ENCODE peak calls at places on chromosomes 16 and 17, in four cellular contexts. Q is IMR-90, Z is H9, G is H1. H is an unnamed sample.
A peak's percentile ranks its signal among the peaks of the same experiment; 100 is the strongest.

GRCh38 chr16:27080870-27081269 is 14.1 kb downstream of the C16orf82 start:
- DNase-seq in Q (no peak), Z (peak; percentile 72), G (no peak), H (peak; percentile 88)

GRCh38 chr17:56505154-56505756 is 88.2 kb upstream of the NOG start:
- DNase-seq in Q (no peak), Z (no peak), G (no peak), H (no peak)

GRCh38 chr17:31499771-31500554 is 108.5 kb downstream of the RAB11FIP4 start:
- DNase-seq in Q (peak; percentile 22), Z (peak; percentile 62), G (peak; percentile 58), H (peak; percentile 55)

GRCh38 chr17:28726912-28727726 is 1.1 kb upstream of the TLCD1 start:
- DNase-seq in Q (peak; percentile 90), Z (peak; percentile 99), G (peak; percentile 98), H (peak; percentile 99)

GRCh38 chr16:61263400-61263799 is 772.8 kb downstream of the CDH8 start:
- DNase-seq in Q (no peak), Z (peak; percentile 23), G (no peak), H (peak; percentile 12)

GRCh38 chr16:47046726-47047602 is 73.5 kb upstream of the DNAJA2 start:
- DNase-seq in Q (no peak), Z (no peak), G (no peak), H (no peak)

GRCh38 chr17:979539-980405 is at the start of gene NXN:
- DNase-seq in Q (peak; percentile 65), Z (peak; percentile 91), G (peak; percentile 98), H (peak; percentile 87)

GRCh38 chr16:12646490-12647274 is 157.0 kb downstream of the CPPED1 start:
- DNase-seq in Q (no peak), Z (no peak), G (no peak), H (peak; percentile 75)

GRCh38 chr16:1612320-1613111 is at the start of gene CRAMP1:
- DNase-seq in Q (no peak), Z (no peak), G (no peak), H (peak; percentile 33)

GRCh38 chr17:1398028-1398427 is 2.0 kb downstream of the YWHAE start:
- DNase-seq in Q (peak; percentile 54), Z (no peak), G (no peak), H (no peak)

GRCh38 chr16:8721693-8722348 is 47.4 kb downstream of the ABAT start:
- DNase-seq in Q (no peak), Z (no peak), G (no peak), H (no peak)

GRCh38 chr17:46979023-46979870 is at the start of gene RPRML:
- DNase-seq in Q (no peak), Z (peak; percentile 77), G (peak; percentile 77), H (peak; percentile 42)

DNA sequence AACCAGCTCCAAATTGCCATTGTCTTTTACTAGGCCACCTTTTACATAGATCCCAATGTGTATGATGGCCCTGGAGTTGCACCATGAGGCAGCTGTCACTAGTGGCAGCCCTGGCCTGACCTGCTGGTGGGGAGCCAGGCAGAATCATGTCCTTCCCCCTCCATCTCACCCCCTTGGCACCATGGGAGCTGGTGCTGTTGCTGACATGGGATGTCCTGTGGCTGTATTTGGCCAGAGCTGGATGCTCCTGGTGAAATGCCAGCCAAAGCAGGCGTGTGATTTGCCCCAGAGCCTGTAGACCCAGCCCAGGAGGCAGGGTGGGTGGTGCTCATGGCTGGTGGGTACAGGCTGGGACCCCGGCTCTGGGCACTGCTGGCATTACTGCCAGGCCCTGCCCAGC is 18.6 kb downstream of the SLC12A3 start:
- DNase-seq in Q (no peak), Z (no peak), G (no peak), H (no peak)
- H2BK15ac ChIP-seq in Q (no peak overlapping the region), Z (no peak overlapping the region), G (no peak overlapping the region), H (no peak overlapping the region)

GRCh38 chr16:263944-264343 is 11.8 kb downstream of the RGS11 start:
- DNase-seq in Q (no peak), Z (no peak), G (no peak), H (no peak)
- H3K23ac ChIP-seq in Q (no peak overlapping the region), Z (no peak overlapping the region), G (no peak overlapping the region), H (no peak overlapping the region)

DNA sequence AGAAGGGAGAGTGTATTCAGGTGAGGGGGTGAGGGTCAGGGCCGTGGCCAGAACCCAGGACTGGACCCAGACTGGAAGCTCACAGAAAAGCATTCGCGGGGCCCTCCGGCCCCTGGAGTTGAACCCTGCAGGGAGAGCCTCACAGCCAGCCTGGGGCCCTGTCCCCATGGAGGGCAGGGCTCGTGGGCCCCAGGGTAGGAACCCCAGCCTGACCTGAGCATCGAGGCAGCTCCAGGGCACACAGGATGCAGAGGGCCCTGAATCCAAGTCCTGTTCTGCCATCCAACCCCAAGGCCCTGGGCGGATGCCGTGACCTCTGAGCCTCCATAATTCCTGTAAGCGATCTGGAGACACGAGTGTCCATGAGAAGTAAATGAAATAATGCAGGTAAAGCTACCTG is 79.1 kb downstream of the MGAT5B start:
- DNase-seq in Q (no peak), Z (no peak), G (no peak), H (no peak)
- H4K5ac ChIP-seq in Q (no peak overlapping the region), Z (no peak overlapping the region), G (no peak overlapping the region), H (no peak overlapping the region)

GRCh38 chr17:48571024-48571818 is 6.9 kb downstream of the HOXB4 start:
- DNase-seq in Q (peak; percentile 71), Z (peak; percentile 65), G (no peak), H (no peak)

GRCh38 chr17:48571826-48572417 is 6.2 kb downstream of the HOXB4 start:
- DNase-seq in Q (no peak), Z (no peak), G (no peak), H (no peak)

GRCh38 chr17:48569676-48570324 is 8.3 kb downstream of the HOXB4 start:
- DNase-seq in Q (peak; percentile 55), Z (no peak), G (no peak), H (no peak)

GRCh38 chr17:48568499-48569259 is 9.5 kb downstream of the HOXB4 start:
- DNase-seq in Q (peak; percentile 66), Z (no peak), G (no peak), H (no peak)

DNA sequence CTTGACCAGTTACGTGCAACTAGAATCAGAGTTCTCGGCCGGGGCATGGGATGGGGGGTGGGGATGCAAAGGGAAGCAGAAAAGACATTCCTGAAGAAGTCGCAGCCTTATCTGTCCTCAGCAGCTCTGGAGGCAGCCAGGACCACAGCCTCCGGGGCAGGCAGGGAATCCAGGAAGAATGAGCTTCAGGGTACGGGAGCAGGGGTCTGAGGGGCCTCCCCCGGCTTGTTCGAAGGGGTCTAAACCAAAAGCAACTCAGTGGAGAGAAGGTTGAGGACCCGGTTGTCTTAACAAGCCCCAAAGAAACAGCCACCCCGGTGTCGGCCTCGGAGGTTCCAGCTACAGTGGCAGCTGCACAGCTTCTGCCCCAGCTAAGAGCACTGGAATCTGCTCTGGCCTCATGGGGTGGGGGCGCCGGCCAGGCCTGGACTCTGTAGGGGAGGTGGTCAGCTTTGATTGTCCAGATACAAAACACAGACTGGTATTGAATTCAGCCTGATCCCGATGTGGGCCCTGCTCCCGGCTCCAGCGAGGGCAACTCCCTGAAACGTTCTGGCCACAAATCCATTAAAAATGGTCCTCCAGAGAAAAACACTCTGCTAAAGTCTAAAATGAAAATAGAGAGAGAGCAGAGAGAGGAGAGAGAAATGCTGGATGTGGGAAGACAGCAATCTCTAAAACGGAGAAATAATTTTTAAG is 7.7 kb downstream of the HOXB4 start:
- DNase-seq in Q (peak; percentile 63), Z (peak; percentile 69), G (no peak), H (peak; percentile 90)
- H2BK15ac ChIP-seq in Q (peak overlapping the region; percentile 75), Z (no peak overlapping the region), G (no peak overlapping the region), H (no peak overlapping the region)

DNA sequence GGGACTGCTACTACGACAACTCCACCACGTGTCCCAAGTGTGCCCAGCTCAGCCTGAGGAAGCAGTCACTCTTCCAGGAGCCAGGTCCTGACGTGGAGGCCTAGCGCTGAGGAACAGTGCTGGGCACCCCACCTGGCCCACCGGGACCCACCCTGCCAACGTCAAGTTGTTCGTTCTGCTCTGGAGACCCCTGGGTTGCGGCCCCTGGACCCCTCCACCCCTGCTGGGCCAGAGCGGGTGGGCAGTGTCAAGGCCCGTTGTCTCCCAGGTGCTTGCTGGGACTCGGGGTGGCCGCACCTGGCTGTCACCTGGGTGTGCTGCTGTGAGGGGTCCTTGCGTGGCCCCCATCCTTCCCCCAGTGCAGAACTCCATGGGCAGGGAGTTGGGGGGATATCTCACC is 34.4 kb downstream of the CDRT15L2 start:
- DNase-seq in Q (no peak), Z (no peak), G (no peak), H (no peak)
- H3K23ac ChIP-seq in Q (no peak overlapping the region), Z (no peak overlapping the region), G (no peak overlapping the region), H (no peak overlapping the region)

GRCh38 chr16:23357761-23358290 is 55.7 kb downstream of the SCNN1B start:
- DNase-seq in Q (no peak), Z (no peak), G (no peak), H (no peak)
- H4K5ac ChIP-seq in Q (no peak overlapping the region), Z (no peak overlapping the region), G (no peak overlapping the region), H (no peak overlapping the region)

GRCh38 chr17:80961516-80961915 is 30.1 kb upstream of the CHMP6 start:
- DNase-seq in Q (no peak), Z (no peak), G (no peak), H (no peak)

GRCh38 chr17:80961931-80962330 is 29.7 kb upstream of the CHMP6 start:
- DNase-seq in Q (no peak), Z (no peak), G (no peak), H (no peak)

GRCh38 chr17:80960797-80961452 is 30.7 kb upstream of the CHMP6 start:
- DNase-seq in Q (no peak), Z (no peak), G (no peak), H (no peak)

GRCh38 chr17:80959330-80960036 is 32.2 kb upstream of the CHMP6 start:
- DNase-seq in Q (peak; percentile 48), Z (no peak), G (no peak), H (no peak)

GRCh38 chr17:80960037-80960796 is 31.4 kb upstream of the CHMP6 start:
- DNase-seq in Q (no peak), Z (no peak), G (no peak), H (no peak)
- H2BK15ac ChIP-seq in Q (peak overlapping the region; percentile 52), Z (no peak overlapping the region), G (no peak overlapping the region), H (no peak overlapping the region)

DNA sequence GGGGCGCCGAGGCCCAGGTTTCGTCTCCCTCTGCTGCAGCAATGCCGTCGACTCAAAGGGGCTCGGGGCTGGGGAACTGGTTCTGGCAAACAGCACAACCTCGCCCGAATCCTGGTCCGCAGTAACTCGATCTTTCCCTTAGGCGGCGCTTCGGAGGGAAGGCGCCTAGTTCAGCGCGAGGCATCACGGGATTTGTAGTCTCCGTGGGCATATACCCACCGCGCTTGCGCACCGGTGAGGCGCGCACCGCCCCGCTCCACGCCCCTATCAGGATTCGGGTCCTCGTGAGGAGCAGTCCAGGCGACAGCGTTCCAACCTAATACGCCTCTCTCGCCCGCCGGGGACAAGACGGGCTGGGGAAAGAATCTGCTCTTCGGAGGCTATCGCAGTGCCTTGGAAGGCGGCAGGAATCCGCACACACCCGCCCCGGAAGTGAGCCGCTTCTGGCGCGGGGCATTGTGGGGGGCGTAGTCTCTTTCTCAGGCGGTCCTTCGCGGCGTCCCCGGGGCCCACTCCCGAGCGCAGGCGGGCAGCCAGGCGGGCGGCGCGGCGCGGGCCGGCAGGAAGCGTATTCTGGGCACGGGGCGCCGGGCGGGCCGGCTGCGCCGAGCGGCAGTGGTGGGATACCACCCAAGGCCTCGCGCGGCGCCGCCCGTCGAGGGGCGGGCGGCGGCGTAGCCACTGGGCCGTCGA is at the start of gene THAP11:
- DNase-seq in Q (peak; percentile 92), Z (peak; percentile 97), G (peak; percentile 97), H (peak; percentile 98)
- H3K23ac ChIP-seq in Q (peak within 1 kb of the TSS; percentile 100), Z (no peak within 1 kb of the TSS), G (no peak within 1 kb of the TSS), H (no peak within 1 kb of the TSS)

GRCh38 chr16:30758988-30759461 is 2.8 kb downstream of the CFAP119 start:
- DNase-seq in Q (no peak), Z (no peak), G (no peak), H (no peak)
- H4K5ac ChIP-seq in Q (no peak overlapping the region), Z (no peak overlapping the region), G (no peak overlapping the region), H (no peak overlapping the region)

H was measured in mesendoderm.